ENCODE peak calls at places on chromosomes 6 and 20, in five cellular contexts. One of them, this sample, is unnamed.

GRCh38 chr6:26223677-26224546 is 136.7 kb downstream of the HFE start:
- DNase-seq in dermis blood vessel endothelial cell: peak; percentile 94
- DNase-seq in fibroblast of villous mesenchyme: peak; percentile 98
- DNase-seq in iPS-NIHi11: no peak
- DNase-seq in effector memory CD8-positive, alpha-beta T cell: peak; percentile 52
- DNase-seq in this sample: peak; percentile 78

GRCh38 chr6:42007753-42008528 is 42.4 kb upstream of the TAF8 start:
- DNase-seq in iPS-NIHi11: no peak
- DNase-seq in effector memory CD8-positive, alpha-beta T cell: peak; percentile 40
- DNase-seq in dermis blood vessel endothelial cell: no peak
- DNase-seq in fibroblast of villous mesenchyme: no peak
- DNase-seq in this sample: no peak

GRCh38 chr6:158158123-158158522 is 9.9 kb downstream of the SERAC1 start:
- DNase-seq in fibroblast of villous mesenchyme: no peak
- DNase-seq in iPS-NIHi11: no peak
- DNase-seq in effector memory CD8-positive, alpha-beta T cell: no peak
- DNase-seq in dermis blood vessel endothelial cell: no peak
- DNase-seq in this sample: no peak

GRCh38 chr6:110593637-110594036 is 117.2 kb upstream of the SLC22A16 start:
- DNase-seq in dermis blood vessel endothelial cell: no peak
- DNase-seq in iPS-NIHi11: no peak
- DNase-seq in effector memory CD8-positive, alpha-beta T cell: no peak
- DNase-seq in fibroblast of villous mesenchyme: no peak
- DNase-seq in this sample: no peak

GRCh38 chr20:20051767-20052073 is 546 bp downstream of the CRNKL1 start:
- DNase-seq in fibroblast of villous mesenchyme: no peak
- DNase-seq in iPS-NIHi11: no peak
- DNase-seq in effector memory CD8-positive, alpha-beta T cell: no peak
- DNase-seq in dermis blood vessel endothelial cell: no peak
- DNase-seq in this sample: no peak

GRCh38 chr20:46438156-46438750 is 31.8 kb upstream of the ELMO2 start:
- DNase-seq in iPS-NIHi11: peak; percentile 58
- DNase-seq in dermis blood vessel endothelial cell: peak; percentile 47
- DNase-seq in fibroblast of villous mesenchyme: peak; percentile 26
- DNase-seq in effector memory CD8-positive, alpha-beta T cell: peak; percentile 15
- DNase-seq in this sample: peak; percentile 70

GRCh38 chr20:4989570-4989969 is 11.7 kb downstream of the SLC23A2 start:
- DNase-seq in fibroblast of villous mesenchyme: no peak
- DNase-seq in dermis blood vessel endothelial cell: no peak
- DNase-seq in effector memory CD8-positive, alpha-beta T cell: no peak
- DNase-seq in iPS-NIHi11: no peak
- DNase-seq in this sample: no peak

GRCh38 chr6:46626228-46626909 is 26.2 kb downstream of the CYP39A1 start:
- DNase-seq in effector memory CD8-positive, alpha-beta T cell: no peak
- DNase-seq in iPS-NIHi11: peak; percentile 14
- DNase-seq in dermis blood vessel endothelial cell: peak; percentile 42
- DNase-seq in fibroblast of villous mesenchyme: peak; percentile 41
- DNase-seq in this sample: peak; percentile 46